ENCODE peak calls at places on chromosomes 3 and 15, in five cellular contexts. F is astrocyte, V is tibial nerve, Q is GM23248, P is IMR-90. S is an unnamed sample.

GRCh38 chr15:95616306-95616705 is 714.2 kb upstream of the NR2F2 start:
- DNase-seq in F (no peak), V (no peak), P (no peak), Q (no peak), S (no peak)

GRCh38 chr3:25911525-25912295 is 121.8 kb downstream of the OXSM start:
- DNase-seq in F (no peak), P (no peak), Q (no peak), V (no peak), S (no peak)

GRCh38 chr3:29582310-29582709 is 301.4 kb downstream of the RBMS3 start:
- DNase-seq in V (no peak), F (no peak), Q (no peak), P (no peak), S (no peak)

GRCh38 chr3:169232863-169233262 is 430.6 kb downstream of the MECOM start:
- DNase-seq in Q (peak; percentile 44), P (peak; percentile 64), F (peak; percentile 42), V (no peak), S (no peak)

GRCh38 chr3:30607032-30607833 is 832 bp downstream of the TGFBR2 start:
- DNase-seq in Q (peak; percentile 68), P (no peak), V (peak; percentile 51), F (no peak), S (peak; percentile 82)

GRCh38 chr15:85000937-85001336 is 19.3 kb downstream of the PDE8A start:
- DNase-seq in P (no peak), Q (no peak), F (no peak), V (no peak), S (no peak)

GRCh38 chr15:46892621-46893160 is 824.6 kb upstream of the SEMA6D start:
- DNase-seq in V (no peak), Q (no peak), P (no peak), F (no peak), S (no peak)

GRCh38 chr3:109888026-109888425 is 550.7 kb upstream of the DPPA4 start:
- DNase-seq in Q (no peak), P (no peak), F (no peak), V (no peak), S (no peak)

GRCh38 chr3:141663993-141664392 is 74.1 kb upstream of the RNF7 start:
- DNase-seq in Q (peak; percentile 63), P (peak; percentile 48), F (no peak), V (no peak), S (no peak)

GRCh38 chr3:161038725-161039124 is 66.4 kb downstream of the B3GALNT1 start:
- DNase-seq in P (no peak), V (no peak), F (peak; percentile 84), Q (no peak), S (no peak)

GRCh38 chr15:56821721-56822425 is 88.6 kb upstream of the ZNF280D start:
- DNase-seq in P (peak; percentile 77), V (no peak), F (peak; percentile 91), Q (peak; percentile 74), S (peak; percentile 24)

GRCh38 chr15:96336643-96337353 is 6.3 kb downstream of the NR2F2 start:
- DNase-seq in V (no peak), F (peak; percentile 31), P (no peak), Q (peak; percentile 53), S (no peak)

GRCh38 chr3:17162116-17162515 is 277.4 kb downstream of the PLCL2 start:
- DNase-seq in Q (no peak), P (no peak), F (no peak), V (no peak), S (no peak)

DNA sequence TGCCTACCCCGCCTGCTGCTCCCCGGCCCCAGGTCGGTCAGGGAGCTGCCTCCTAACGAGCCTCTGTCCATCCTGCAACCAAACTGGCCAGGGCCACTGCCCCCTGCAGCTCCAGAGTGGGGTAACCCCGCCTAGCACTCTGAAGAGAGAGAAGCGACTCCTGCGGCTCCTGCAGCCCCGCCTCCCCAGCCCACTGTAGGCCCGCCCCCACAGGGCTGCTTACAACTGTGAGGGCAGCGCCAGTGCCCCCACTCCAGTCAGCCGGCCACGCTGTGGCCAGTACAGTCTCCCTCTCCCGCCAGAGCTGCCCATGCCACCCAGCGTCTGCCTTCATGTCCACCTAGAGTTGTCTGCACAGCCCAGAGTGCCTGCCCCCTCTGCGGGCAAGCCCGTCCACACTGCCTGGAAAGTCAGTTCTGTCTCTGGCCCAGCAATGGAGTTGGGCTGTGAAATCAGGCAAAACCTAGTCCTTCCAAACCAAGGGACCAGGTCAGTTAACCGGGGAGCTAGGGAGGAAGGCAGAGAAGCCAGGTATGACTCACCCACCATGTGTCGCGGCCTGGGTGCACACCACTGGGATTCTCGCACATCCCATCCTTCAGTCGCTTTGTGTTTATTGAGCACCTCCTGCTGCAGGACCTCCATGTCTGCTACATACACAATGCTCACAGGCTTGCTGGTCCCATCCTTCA is 2.4 kb downstream of the UCN2 start:
- DNase-seq in V (peak; percentile 30), Q (peak; percentile 81), F (peak; percentile 39), P (peak; percentile 64), S (peak; percentile 65)
- H3K4me3 ChIP-seq in V (no peak overlapping the region), Q (peak overlapping the region; percentile 33), F (peak overlapping the region; percentile 37), P (peak overlapping the region; percentile 28), S (peak overlapping the region; percentile 56)

GRCh38 chr3:49751501-49751900 is 27.8 kb upstream of the GMPPB start:
- DNase-seq in Q (no peak), P (no peak), F (no peak), V (no peak), S (no peak)

GRCh38 chr3:49759226-49759625 is 27.1 kb downstream of the IP6K1 start:
- DNase-seq in P (no peak), V (no peak), Q (no peak), F (no peak), S (no peak)

GRCh38 chr3:49757197-49757596 is 29.1 kb downstream of the IP6K1 start:
- DNase-seq in P (no peak), Q (no peak), F (no peak), V (no peak), S (no peak)

GRCh38 chr3:49754536-49754935 is 30.8 kb upstream of the GMPPB start:
- DNase-seq in V (no peak), Q (no peak), F (no peak), P (no peak), S (no peak)

GRCh38 chr3:49756036-49756435 is 30.3 kb downstream of the IP6K1 start:
- DNase-seq in F (no peak), V (no peak), P (no peak), Q (no peak), S (no peak)
- H3K9me3 ChIP-seq in F (no peaks in the 10 kb centered on the region), V (no peaks in the 10 kb centered on the region), P (no peaks in the 10 kb centered on the region), Q (no peaks in the 10 kb centered on the region), S (no peaks in the 10 kb centered on the region)

DNA sequence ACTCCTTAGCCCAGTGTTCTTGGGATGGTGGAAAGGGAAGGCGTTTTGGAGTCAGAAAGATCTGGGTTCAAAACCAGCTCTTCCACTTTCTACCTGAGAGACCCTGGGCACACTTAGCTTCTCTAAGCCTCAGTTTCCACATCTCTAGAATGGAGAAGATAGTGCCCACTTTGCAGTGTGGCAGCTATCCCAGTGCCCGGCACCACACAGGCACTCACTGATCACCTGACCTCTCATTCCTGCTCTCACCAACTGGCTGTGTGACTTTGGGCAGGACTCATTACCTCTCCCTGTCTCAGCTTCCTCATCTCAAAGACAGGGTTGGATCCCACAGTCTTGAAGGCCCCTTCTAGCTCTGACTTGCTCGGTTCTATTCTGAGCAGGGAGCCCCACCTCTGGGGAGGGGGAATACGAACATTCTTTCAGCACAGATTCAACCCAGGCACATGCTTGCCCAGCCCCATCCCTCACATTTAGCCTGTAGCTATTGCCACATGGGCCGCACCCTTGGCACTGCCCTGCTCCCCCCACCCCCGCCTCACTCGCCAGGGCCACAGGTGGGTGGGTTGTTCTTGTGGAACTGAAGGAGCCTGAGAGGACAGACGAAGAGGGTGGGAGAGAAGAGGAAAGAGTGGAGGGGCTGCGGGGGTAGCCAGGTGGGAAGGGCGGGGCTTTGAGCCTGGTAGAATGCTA is 39.2 kb downstream of the EPHB3 start:
- DNase-seq in F (no peak), P (no peak), V (no peak), Q (no peak), S (no peak)
- H3K4me3 ChIP-seq in F (no peak overlapping the region), P (no peak overlapping the region), V (no peak overlapping the region), Q (no peak overlapping the region), S (no peak overlapping the region)

GRCh38 chr15:78414608-78415250 is 23.3 kb upstream of the IREB2 start:
- DNase-seq in V (no peak), Q (no peak), P (no peak), F (no peak), S (no peak)
- H3K9me3 ChIP-seq in V (no peaks in the 10 kb centered on the region), Q (no peaks in the 10 kb centered on the region), P (no peaks in the 10 kb centered on the region), F (no peaks in the 10 kb centered on the region), S (no peaks in the 10 kb centered on the region)

GRCh38 chr3:21328982-21329381 is 422.0 kb downstream of the ZNF385D start:
- DNase-seq in P (no peak), F (no peak), V (no peak), Q (no peak), S (no peak)

GRCh38 chr3:21330293-21330692 is 420.7 kb downstream of the ZNF385D start:
- DNase-seq in P (no peak), Q (no peak), V (no peak), F (no peak), S (no peak)

GRCh38 chr3:21331321-21331720 is 419.7 kb downstream of the ZNF385D start:
- DNase-seq in Q (peak; percentile 9), V (no peak), F (no peak), P (no peak), S (no peak)

DNA sequence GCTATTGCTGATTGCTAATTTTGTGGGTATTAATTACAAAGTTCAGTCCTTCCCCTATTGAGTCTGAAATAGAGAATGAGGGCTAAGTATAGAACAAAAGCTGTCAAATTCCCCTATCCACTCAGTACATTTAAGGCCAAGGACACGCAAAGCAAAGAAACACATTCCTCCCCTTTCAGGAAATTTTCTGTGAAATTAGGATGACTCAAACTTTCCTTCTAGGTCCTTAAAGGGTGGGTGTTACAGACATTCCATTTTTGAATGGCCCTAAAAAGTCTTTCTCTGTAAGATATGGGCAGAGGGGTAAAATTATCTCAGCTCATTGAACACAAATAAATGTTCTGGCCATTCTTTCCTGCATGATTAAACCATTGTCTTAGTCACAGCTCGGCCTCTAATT is 424.3 kb downstream of the ZNF385D start:
- DNase-seq in P (peak; percentile 7), F (peak; percentile 96), Q (peak; percentile 68), V (no peak), S (no peak)
- H3K4me3 ChIP-seq in P (no peak overlapping the region), F (no peak overlapping the region), Q (no peak overlapping the region), V (no peak overlapping the region), S (no peak overlapping the region)

GRCh38 chr15:20340931-20341661 is 200.5 kb downstream of the GOLGA6L6 start:
- DNase-seq in F (no peak), P (no peak), V (no peak), Q (no peak), S (peak; percentile 71)

GRCh38 chr15:20340331-20340811 is 201.2 kb downstream of the GOLGA6L6 start:
- DNase-seq in F (no peak), P (peak; percentile 18), Q (no peak), V (no peak), S (peak; percentile 75)

GRCh38 chr15:20344601-20345400 is 196.8 kb downstream of the GOLGA6L6 start:
- DNase-seq in V (no peak), Q (no peak), F (no peak), P (no peak), S (no peak)

GRCh38 chr15:20345401-20345958 is 196.1 kb downstream of the GOLGA6L6 start:
- DNase-seq in Q (no peak), V (no peak), P (no peak), F (no peak), S (no peak)

GRCh38 chr15:20341901-20342605 is 199.5 kb downstream of the GOLGA6L6 start:
- DNase-seq in P (no peak), Q (no peak), V (no peak), F (no peak), S (peak; percentile 76)
- H3K9me3 ChIP-seq in P (peaks cover 68% of the 10 kb centered on the region), Q (no peaks in the 10 kb centered on the region), V (peaks cover 53% of the 10 kb centered on the region), F (peaks cover 43% of the 10 kb centered on the region), S (peaks cover 41% of the 10 kb centered on the region)

GRCh38 chr3:138727371-138727770 is 107.4 kb downstream of the PIK3CB start:
- DNase-seq in P (no peak), Q (no peak), F (no peak), V (no peak), S (no peak)
- H3K4me3 ChIP-seq in P (no peak overlapping the region), Q (no peak overlapping the region), F (no peak overlapping the region), V (no peak overlapping the region), S (no peak overlapping the region)

S was measured in left ventricle myocardium inferior.